ENCODE peak calls at places on chromosomes 6 and 20, in nine cellular contexts. I is heart right ventricle, V is AG09309, E is GM06990, C is GM12865, Q is Peyer's patch, U is GM23248, H is kidney, S is hepatocyte. R is an unnamed sample.

GRCh38 chr20:8018928-8019177 is 708 bp downstream of the TMX4 start:
- DNase-seq in V (no peak), I (no peak), C (no peak), E (no peak), U (no peak), H (no peak), Q (no peak), S (no peak), R (no peak)

GRCh38 chr6:31246051-31246495 is 25.8 kb downstream of the HLA-C start:
- DNase-seq in I (no peak), U (peak), C (no peak), Q (no peak), H (no peak), V (peak), E (no peak), S (peak), R (peak)

GRCh38 chr6:33198159-33198852 is 2.2 kb downstream of the RXRB start:
- DNase-seq in Q (no peak), S (no peak), E (no peak), H (no peak), C (no peak), I (no peak), U (no peak), V (no peak), R (no peak)

GRCh38 chr20:58077282-58077681 is 151.2 kb downstream of the ANKRD60 start:
- DNase-seq in H (no peak), E (no peak), V (no peak), C (no peak), U (no peak), Q (no peak), S (no peak), I (no peak), R (no peak)

GRCh38 chr6:119035459-119035858 is 43.0 kb downstream of the FAM184A start:
- DNase-seq in V (no peak), I (no peak), E (no peak), U (no peak), C (no peak), Q (no peak), S (no peak), H (no peak), R (no peak)

GRCh38 chr6:39196648-39197047 is 32.6 kb downstream of the KCNK5 start:
- DNase-seq in I (no peak), Q (no peak), E (no peak), U (no peak), S (peak), H (peak), V (no peak), C (no peak), R (no peak)

GRCh38 chr6:73565767-73566485 is 45.1 kb upstream of the EEF1A1 start:
- DNase-seq in Q (no peak), H (no peak), U (peak), C (no peak), V (no peak), I (no peak), E (no peak), S (no peak), R (no peak)

GRCh38 chr20:62366370-62367135 is 559 bp downstream of the LAMA5 start:
- DNase-seq in U (no peak), S (peak), E (no peak), C (no peak), H (peak), Q (no peak), I (no peak), V (no peak), R (no peak)

GRCh38 chr20:48096212-48096875 is 311.1 kb upstream of the SULF2 start:
- DNase-seq in S (no peak), E (no peak), C (no peak), V (no peak), I (no peak), Q (no peak), U (no peak), H (no peak), R (no peak)

GRCh38 chr6:49776444-49776843 is 10.6 kb downstream of the PGK2 start:
- DNase-seq in V (no peak), C (no peak), S (no peak), H (no peak), U (no peak), Q (no peak), E (no peak), I (no peak), R (no peak)

GRCh38 chr6:127952831-127953230 is 52.0 kb upstream of the THEMIS start:
- DNase-seq in H (no peak), I (no peak), V (peak), C (no peak), S (no peak), Q (no peak), E (no peak), U (peak), R (no peak)

GRCh38 chr6:140446241-140446640 is 1071.8 kb upstream of the CITED2 start:
- DNase-seq in S (no peak), C (no peak), H (no peak), U (no peak), Q (no peak), E (no peak), I (no peak), V (no peak), R (no peak)

GRCh38 chr20:44247676-44248419 is 740 bp downstream of the GDAP1L1 start:
- DNase-seq in U (peak), Q (no peak), C (peak), I (peak), S (peak), H (no peak), E (no peak), V (no peak), R (peak)

DNA sequence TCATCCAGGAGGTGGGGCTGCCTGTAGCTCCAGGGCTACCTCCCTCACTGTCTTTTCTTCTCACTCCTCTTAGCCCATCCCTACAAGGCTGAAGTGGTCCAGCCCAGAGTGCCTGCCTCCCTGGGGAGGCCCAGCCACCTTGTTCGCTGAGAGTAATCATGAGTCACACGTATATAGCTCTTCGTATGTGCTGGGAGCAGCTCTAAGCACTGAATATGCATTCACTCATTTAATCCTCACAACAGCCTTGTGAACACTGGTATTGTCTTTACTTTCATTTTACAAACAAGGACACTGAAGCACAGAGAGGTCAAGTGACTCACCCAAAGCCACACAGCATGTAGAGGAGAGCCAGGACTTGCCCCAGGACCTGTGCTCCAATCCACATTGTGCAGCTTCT is 14.7 kb upstream of the CCDC167 start:
- DNase-seq in E (no peak), C (no peak), S (no peak), Q (no peak), U (peak), H (no peak), V (no peak), I (no peak), R (peak)
- H3K4me3 ChIP-seq in E (no peak), C (no peak), S (no peak), Q (no peak), U (no peak), H (no peak), V (no peak), I (no peak), R (no peak)

DNA sequence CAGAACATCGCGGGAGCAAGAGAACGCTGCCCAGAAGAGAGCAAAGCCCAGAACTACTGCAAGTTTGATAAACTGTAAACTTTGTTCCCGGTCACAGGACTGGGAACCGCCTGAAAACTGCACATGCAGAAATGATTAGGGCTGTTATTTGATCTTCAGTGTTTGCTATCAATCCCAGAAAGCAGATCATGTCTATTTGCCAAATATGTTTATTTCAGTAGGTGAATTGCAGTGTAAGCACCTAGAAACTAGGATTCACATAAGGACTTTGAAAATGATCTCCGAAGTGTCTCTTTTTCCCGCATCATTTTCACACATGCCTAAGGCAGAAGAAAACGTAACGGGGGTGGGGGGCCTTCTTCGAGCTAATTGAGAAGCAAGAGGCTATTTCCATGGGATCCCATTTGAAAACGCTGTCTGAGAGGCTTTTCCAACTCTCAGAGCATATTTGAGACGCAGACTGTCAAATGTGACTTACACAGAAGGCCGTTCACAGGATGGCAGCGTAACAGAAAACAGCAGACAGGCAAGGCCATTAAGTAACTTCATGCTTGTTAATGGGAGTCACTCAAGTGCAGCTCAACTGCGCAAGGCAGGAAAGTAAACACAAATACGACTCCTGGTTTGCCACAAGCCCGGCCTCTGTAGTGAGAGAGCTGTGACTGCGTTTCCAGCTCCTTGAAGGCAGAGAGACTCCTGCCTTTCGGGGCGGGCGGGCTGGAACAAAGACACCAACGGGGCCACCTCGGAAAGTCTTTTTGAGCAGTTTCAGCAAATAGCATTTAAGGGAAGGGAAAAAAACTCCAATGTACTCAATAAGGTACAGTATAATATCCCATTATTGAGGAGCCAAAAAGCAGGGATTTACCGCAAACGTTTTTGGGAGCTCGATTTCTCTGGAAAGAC is 144.7 kb upstream of the ZNF217 start:
- DNase-seq in E (no peak), H (peak), I (peak), U (peak), V (peak), C (peak), Q (peak), S (peak), R (peak)
- H3K4me3 ChIP-seq in E (peak), H (peak), I (no peak), U (peak), V (no peak), C (peak), Q (no peak), S (no peak), R (peak)

DNA sequence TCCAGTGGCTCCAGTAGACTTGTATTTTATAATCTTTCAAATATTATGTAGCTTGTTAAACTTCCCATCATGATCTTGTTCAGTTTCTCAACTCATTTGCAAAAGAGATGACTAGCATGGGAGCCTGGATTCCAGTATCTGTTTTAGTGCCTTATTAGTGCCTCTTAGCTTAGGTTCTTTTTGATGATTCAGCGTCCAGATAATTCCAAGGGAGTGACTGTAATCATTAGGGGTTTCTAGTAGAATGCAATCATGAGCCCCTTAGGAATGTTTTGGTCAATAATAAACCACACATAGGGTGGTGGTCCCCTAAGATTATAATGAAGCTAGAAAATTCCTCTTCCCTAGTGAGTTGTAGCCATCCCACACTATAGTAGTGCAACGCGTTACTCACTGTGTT is 7.0 kb downstream of the CD2AP start:
- DNase-seq in E (no peak), U (peak), I (no peak), Q (no peak), S (peak), H (no peak), C (no peak), V (peak), R (peak)
- H3K4me3 ChIP-seq in E (no peak), U (peak), I (no peak), Q (no peak), S (no peak), H (no peak), C (no peak), V (no peak), R (no peak)

DNA sequence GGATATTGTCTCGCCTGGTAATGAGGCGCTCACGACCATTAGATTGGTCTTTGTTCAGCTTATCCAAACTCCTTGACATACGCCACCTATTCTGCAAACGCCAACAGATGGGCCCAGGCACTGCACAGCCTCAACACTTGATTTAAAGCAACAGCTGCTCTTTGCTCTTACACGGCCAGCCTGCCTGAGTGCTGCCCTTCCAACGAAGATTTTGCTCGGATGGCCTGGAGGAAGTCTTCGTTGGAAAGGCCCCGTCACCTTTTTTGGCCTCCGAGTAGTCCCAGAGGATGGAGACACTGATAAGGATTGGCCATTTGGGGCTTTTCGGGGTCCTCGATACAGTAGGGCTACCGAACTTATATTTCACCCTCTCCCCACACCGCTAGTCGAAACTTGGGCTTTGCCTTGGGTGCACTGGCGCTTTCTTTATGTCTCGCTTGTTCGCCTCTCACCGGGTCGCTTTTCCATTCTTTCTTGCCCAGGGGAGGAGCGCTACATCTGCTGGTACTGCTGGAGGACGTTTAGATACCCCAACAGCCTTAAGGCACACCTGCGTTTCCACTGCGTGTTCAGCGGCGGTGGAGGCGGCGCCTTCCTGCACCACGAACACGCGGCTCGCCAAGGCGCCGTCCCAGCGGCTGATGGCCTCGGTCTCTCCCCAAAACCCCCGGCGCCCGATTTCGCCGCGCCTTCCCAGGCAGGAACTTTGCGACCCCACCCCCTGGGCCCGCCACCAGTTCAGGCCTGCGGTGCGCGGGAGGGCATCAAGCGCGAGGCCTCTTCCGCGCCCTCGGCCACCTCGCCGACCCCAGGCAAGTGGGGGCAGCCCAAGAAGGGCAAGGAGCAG is 6.1 kb downstream of the PRDM13 start:
- DNase-seq in S (no peak), C (no peak), I (no peak), V (no peak), U (no peak), H (no peak), Q (no peak), E (no peak), R (no peak)
- H3K4me3 ChIP-seq in S (peak), C (peak), I (peak), V (peak), U (peak), H (no peak), Q (peak), E (no peak), R (peak)

GRCh38 chr6:36131517-36132220 is 1.4 kb downstream of the MAPK13 start:
- DNase-seq in C (peak), V (peak), I (no peak), S (peak), Q (peak), H (peak), U (peak), E (peak), R (peak)
- H3K4me3 ChIP-seq in C (peak), V (no peak), I (peak), S (no peak), Q (peak), H (peak), U (peak), E (peak), R (peak)

DNA sequence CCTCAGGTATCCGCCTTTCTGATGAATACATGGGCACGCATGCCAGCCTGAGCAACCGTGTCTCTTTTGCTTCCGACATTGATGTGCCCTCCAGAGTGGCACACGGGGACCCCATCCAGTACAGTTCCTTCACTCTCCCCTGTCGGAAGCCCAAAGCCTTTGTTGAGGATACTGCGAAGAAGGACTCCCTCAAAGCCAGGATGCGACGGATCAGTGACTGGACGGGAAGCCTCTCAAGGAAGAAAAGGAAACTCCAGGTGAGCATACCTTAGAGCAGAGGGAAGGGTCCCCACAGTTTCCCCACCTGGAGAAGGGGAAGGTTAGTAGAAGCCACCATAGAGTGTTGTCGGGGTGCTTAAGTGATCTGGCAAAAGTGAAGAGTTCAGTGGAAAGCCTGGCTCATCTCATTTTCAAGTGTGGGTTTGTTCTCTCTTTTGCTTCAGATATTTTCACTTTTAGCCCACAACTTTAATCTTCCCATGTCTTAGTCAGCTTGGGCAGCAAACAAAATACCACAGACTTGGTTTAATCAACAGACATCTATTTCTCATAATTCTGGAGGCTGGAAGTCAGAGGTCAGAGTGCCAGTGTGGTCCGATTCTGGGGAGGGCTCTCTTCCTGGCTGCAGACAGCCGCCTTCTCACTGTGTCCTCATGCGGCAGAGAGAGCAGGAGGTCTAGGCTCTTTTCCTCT is 133.5 kb upstream of the CLDN20 start:
- DNase-seq in I (no peak), C (no peak), S (no peak), Q (no peak), V (no peak), H (no peak), U (peak), E (no peak), R (no peak)
- H3K4me3 ChIP-seq in I (no peak), C (no peak), S (no peak), Q (no peak), V (no peak), H (no peak), U (no peak), E (no peak), R (no peak)

DNA sequence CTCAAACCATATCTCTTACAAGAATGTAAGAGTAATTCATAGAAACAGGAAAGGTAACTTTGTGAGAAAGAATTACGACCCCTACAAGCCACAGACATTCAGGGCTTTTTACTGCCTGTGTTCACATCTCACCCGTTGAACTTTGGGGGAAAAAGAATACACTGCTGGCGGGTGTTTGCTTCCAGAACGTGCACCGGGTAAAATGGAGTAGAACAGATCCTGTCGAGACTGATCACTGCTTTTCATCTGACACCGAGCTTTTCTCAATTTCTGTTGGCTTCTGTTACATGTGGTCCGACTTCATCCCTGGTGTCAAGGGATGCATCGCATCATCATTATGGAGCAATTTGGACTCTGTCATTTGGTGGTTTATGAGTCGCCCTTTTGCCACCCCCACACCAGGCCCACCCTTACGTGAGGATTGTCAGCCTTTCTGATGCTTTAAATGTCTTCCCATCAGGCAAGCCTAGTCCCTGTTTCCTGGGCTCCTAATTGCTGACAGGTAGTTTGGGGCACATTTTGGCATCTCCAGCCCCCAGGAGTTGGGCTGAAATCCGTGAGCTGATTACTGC is 219.3 kb upstream of the ZFP64 start:
- DNase-seq in E (no peak), Q (no peak), V (no peak), S (no peak), U (peak), H (no peak), I (no peak), C (no peak), R (no peak)
- H3K4me3 ChIP-seq in E (no peak), Q (no peak), V (no peak), S (no peak), U (peak), H (no peak), I (no peak), C (no peak), R (no peak)

GRCh38 chr6:43282636-43283513 is 15.2 kb upstream of the SLC22A7 start:
- DNase-seq in S (no peak), I (no peak), Q (no peak), H (no peak), C (no peak), E (no peak), U (no peak), V (no peak), R (no peak)
- H3K4me3 ChIP-seq in S (no peak), I (no peak), Q (no peak), H (no peak), C (no peak), E (no peak), U (no peak), V (no peak), R (no peak)

GRCh38 chr20:63472159-63472811 is at the start of gene KCNQ2:
- DNase-seq in H (no peak), V (no peak), C (no peak), I (no peak), S (no peak), E (no peak), U (no peak), Q (no peak), R (no peak)
- H3K4me3 ChIP-seq in H (no peak), V (no peak), C (no peak), I (no peak), S (no peak), E (no peak), U (no peak), Q (no peak), R (no peak)

DNA sequence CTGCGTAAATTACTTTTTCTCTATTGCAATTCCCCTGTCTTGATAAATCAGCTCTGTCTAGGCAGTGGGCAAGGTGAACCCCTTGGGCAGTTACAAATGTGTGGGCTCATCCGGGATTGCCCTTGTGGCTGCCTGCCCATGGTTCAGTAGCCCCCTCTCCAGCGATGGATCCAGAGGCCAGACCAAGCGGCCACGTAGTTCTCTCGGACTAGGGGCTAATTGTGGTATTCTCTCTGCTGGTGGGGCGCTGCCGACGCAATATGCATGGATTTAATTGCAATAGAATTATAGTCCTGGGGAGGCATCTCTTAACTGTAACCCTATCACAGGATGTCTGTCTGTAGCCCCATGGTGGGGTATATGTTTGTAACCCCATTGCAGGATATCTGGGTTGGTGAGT is 64.3 kb upstream of the UNC93A start:
- DNase-seq in E (no peak), Q (no peak), S (no peak), U (no peak), C (no peak), H (no peak), I (no peak), V (no peak), R (no peak)
- H3K4me3 ChIP-seq in E (no peak), Q (no peak), S (no peak), U (no peak), C (no peak), H (no peak), I (no peak), V (no peak), R (no peak)

R was measured in skeletal muscle cell.